ENCODE peak calls at places on chromosomes 2 and 18, in five cellular contexts. R, N, G, T and W are unnamed samples.

GRCh38 chr2:28251337-28251736 is 141.3 kb upstream of the FOSL2 start:
- DNase-seq in T (no peak), N (no peak), R (no peak), G (no peak), W (no peak)

GRCh38 chr2:42086500-42086953 is 38.7 kb downstream of the PKDCC start:
- DNase-seq in R (peak; percentile 80), N (peak; percentile 74), T (peak; percentile 70), G (peak; percentile 85), W (no peak)

GRCh38 chr2:234949762-234950434 is 1.9 kb upstream of the SH3BP4 start:
- DNase-seq in R (peak; percentile 100), N (no peak), T (peak; percentile 71), G (no peak), W (peak; percentile 86)

GRCh38 chr2:178807227-178808008 is at the start of gene TTN:
- DNase-seq in T (no peak), N (no peak), R (no peak), G (no peak), W (no peak)

GRCh38 chr2:222919841-222920609 is 59.2 kb downstream of the ACSL3 start:
- DNase-seq in N (no peak), R (peak; percentile 91), T (peak; percentile 39), G (no peak), W (no peak)

GRCh38 chr2:45045706-45046105 is 36.5 kb upstream of the SIX2 start:
- DNase-seq in R (no peak), N (no peak), G (no peak), T (no peak), W (no peak)

GRCh38 chr2:69169990-69170389 is 157.0 kb downstream of the ANTXR1 start:
- DNase-seq in N (no peak), T (no peak), R (no peak), G (no peak), W (no peak)

GRCh38 chr18:25946540-25946939 is 143.9 kb downstream of the SS18 start:
- DNase-seq in G (no peak), R (no peak), N (no peak), T (no peak), W (no peak)

GRCh38 chr2:35114765-35115164 is 1240.8 kb upstream of the CRIM1 start:
- DNase-seq in G (peak; percentile 58), R (no peak), T (peak; percentile 12), N (peak; percentile 35), W (no peak)

GRCh38 chr2:210230984-210231383 is 5.7 kb upstream of the ACADL start:
- DNase-seq in T (no peak), R (no peak), N (no peak), G (no peak), W (no peak)

GRCh38 chr2:238320246-238320647 is at the start of gene TRAF3IP1:
- DNase-seq in N (peak; percentile 99), G (peak; percentile 95), R (peak; percentile 90), T (peak; percentile 98), W (peak; percentile 40)
- H3K27ac ChIP-seq in N (no peak within 1 kb of the TSS), G (no peak within 1 kb of the TSS), R (peak within 1 kb of the TSS; percentile 14), T (peak within 1 kb of the TSS; percentile 72), W (peak within 1 kb of the TSS; percentile 72)

GRCh38 chr2:239305771-239306170 is 95.0 kb downstream of the HDAC4 start:
- DNase-seq in N (no peak), T (no peak), R (no peak), G (peak; percentile 1), W (no peak)

GRCh38 chr2:239308696-239309397 is 92.0 kb downstream of the HDAC4 start:
- DNase-seq in N (no peak), T (peak; percentile 60), R (peak; percentile 82), G (no peak), W (no peak)

GRCh38 chr2:239307921-239308620 is 92.7 kb downstream of the HDAC4 start:
- DNase-seq in T (no peak), G (no peak), N (no peak), R (no peak), W (no peak)

GRCh38 chr2:239306274-239307220 is 94.3 kb downstream of the HDAC4 start:
- DNase-seq in G (no peak), T (no peak), R (no peak), N (no peak), W (no peak)

DNA sequence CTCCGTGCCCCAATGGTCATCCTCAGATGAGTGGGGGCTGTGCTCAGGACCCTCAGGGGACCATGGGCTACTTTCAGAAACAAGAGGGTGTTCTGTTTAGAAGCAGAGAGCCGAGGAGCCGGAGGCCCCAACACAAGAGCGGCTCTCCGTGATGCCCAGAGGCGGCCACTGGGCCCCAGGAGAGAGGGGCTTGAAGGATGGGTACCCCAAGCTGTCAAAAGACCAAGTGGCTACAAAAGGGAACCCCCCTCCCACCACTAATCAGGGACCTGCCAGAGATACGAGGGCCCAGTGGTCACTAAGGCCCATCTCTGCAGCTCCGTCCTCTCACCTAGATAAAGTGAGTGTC is 93.6 kb downstream of the HDAC4 start:
- DNase-seq in R (no peak), N (no peak), T (no peak), G (no peak), W (no peak)
- H4K20me1 ChIP-seq in R (no peaks in the 10 kb centered on the region), N (peaks cover 94% of the 10 kb centered on the region), T (no peaks in the 10 kb centered on the region), G (peaks cover 19% of the 10 kb centered on the region), W (no peaks in the 10 kb centered on the region)

GRCh38 chr2:1287427-1287826 is 125.8 kb upstream of the TPO start:
- DNase-seq in N (no peak), G (no peak), T (no peak), R (no peak), W (no peak)
- H3K27ac ChIP-seq in N (no peak overlapping the region), G (no peak overlapping the region), T (no peak overlapping the region), R (no peak overlapping the region), W (no peak overlapping the region)

GRCh38 chr2:31079665-31080064 is 58.6 kb downstream of the GALNT14 start:
- DNase-seq in T (no peak), R (no peak), G (peak; percentile 75), N (peak; percentile 72), W (no peak)
- H4K20me1 ChIP-seq in T (no peaks in the 10 kb centered on the region), R (no peaks in the 10 kb centered on the region), G (no peaks in the 10 kb centered on the region), N (no peaks in the 10 kb centered on the region), W (no peaks in the 10 kb centered on the region)

DNA sequence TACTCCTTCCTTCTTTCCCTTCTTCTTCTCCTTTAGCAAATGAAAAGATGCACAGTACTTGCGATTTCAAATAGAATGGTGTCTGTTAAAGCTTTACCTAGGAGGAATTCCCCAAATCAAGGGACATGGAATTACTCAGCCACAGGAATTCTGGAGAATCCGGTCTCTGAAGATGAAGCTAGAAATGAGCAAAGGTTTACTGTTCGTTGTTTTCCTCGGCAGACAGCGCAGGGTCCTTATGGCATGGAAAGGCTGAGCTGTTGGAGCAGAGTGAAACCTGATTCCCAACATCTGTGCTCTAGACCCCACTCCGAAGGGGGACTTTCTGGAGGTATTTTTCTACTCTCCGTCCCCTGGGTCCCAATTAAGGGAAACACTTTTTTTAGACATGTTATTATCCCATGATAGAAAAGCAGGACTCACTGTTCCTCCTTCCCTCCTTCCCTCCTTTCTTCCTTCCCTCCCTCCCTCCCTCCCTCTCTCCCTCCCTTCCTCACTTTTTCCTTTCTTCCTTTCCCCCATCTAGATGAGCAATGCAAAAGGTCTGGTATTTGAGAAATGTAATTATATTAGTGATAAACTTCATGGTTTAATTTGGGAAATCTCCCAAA is 47.1 kb downstream of the CDCA7 start:
- DNase-seq in G (peak; percentile 46), T (no peak), N (peak; percentile 42), R (no peak), W (no peak)
- H3K27ac ChIP-seq in G (no peak overlapping the region), T (no peak overlapping the region), N (no peak overlapping the region), R (no peak overlapping the region), W (no peak overlapping the region)

DNA sequence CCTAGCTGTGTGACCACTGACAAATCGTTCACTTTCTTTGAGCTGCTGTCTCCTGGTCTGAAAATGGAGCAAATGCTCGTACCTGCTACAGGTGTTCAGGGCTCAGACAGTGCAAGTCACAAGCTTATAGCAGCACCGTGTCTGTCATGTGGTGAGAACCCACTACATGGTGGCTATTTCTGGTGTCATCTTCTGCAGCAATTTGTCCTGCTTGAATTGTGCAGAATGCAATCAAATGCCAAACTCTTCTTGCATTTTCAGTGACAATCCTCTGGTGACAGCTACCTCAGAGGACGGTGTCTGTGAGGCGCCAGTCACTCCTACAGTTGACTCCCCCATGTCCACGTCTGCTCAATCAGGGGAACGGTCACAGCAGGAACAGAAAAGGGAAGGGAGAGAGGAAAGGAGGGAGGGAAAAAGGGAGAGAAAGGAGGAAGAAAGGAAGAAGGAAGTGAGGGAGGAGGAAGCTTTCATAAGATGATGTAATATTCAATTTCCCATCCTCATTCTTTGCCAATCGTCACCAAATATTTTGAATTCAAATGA is 122.2 kb downstream of the BCL2 start:
- DNase-seq in T (no peak), R (no peak), N (no peak), G (no peak), W (no peak)
- H4K20me1 ChIP-seq in T (no peaks in the 10 kb centered on the region), R (no peaks in the 10 kb centered on the region), N (no peaks in the 10 kb centered on the region), G (no peaks in the 10 kb centered on the region), W (no peaks in the 10 kb centered on the region)

GRCh38 chr2:118841828-118842461 is 5.5 kb downstream of the EN1 start:
- DNase-seq in T (no peak), G (peak; percentile 61), R (peak; percentile 27), N (peak; percentile 58), W (no peak)
- H3K27ac ChIP-seq in T (no peak overlapping the region), G (no peak overlapping the region), R (no peak overlapping the region), N (no peak overlapping the region), W (no peak overlapping the region)